ENCODE peak calls at places on chromosomes 5 and 9, in seven cellular contexts. V is spleen, D is AG10803, G is Peyer's patch, N is tibial nerve, K is psoas muscle, Y is right lobe of liver. Z is an unnamed sample.

GRCh38 chr9:111920531-111920930 is 23.9 kb downstream of the UGCG start:
- DNase-seq in Y (no peak), D (no peak), G (no peak), K (no peak), N (no peak), V (no peak), Z (no peak)

GRCh38 chr9:27749838-27750237 is 176.6 kb upstream of the C9orf72 start:
- DNase-seq in D (no peak), V (no peak), N (no peak), K (no peak), G (no peak), Y (no peak), Z (peak; percentile 21)

GRCh38 chr9:83629433-83630104 is 6.6 kb downstream of the IDNK start:
- DNase-seq in G (no peak), N (no peak), K (no peak), D (no peak), Y (peak; percentile 80), V (no peak), Z (no peak)

GRCh38 chr9:113682297-113682771 is 193.8 kb upstream of the ZNF618 start:
- DNase-seq in D (peak; percentile 76), Y (peak; percentile 80), G (peak; percentile 47), K (peak; percentile 64), N (peak; percentile 59), V (no peak), Z (peak; percentile 76)

GRCh38 chr9:136339173-136339957 is 12.0 kb downstream of the GPSM1 start:
- DNase-seq in D (peak; percentile 57), G (peak; percentile 47), Y (peak; percentile 85), V (peak; percentile 90), K (no peak), N (peak; percentile 48), Z (peak; percentile 72)

GRCh38 chr9:79812099-79812498 is 240.3 kb downstream of the TLE4 start:
- DNase-seq in V (no peak), G (no peak), N (no peak), Y (no peak), K (no peak), D (peak; percentile 18), Z (no peak)

GRCh38 chr5:71681282-71681681 is 37.8 kb upstream of the CARTPT start:
- DNase-seq in Y (no peak), K (no peak), V (no peak), D (no peak), N (no peak), G (no peak), Z (peak; percentile 24)

GRCh38 chr5:79070002-79070567 is 518 bp downstream of the BHMT2 start:
- DNase-seq in G (no peak), N (peak; percentile 21), Y (peak; percentile 38), V (no peak), D (peak; percentile 48), K (peak; percentile 21), Z (no peak)

GRCh38 chr5:176535101-176535654 is 2.0 kb downstream of the RNF44 start:
- DNase-seq in G (peak; percentile 61), N (no peak), V (peak; percentile 82), D (peak; percentile 23), K (no peak), Y (no peak), Z (peak; percentile 56)

GRCh38 chr9:116895956-116896355 is 208.9 kb downstream of the TRIM32 start:
- DNase-seq in D (no peak), K (no peak), V (no peak), Y (no peak), N (no peak), G (no peak), Z (peak; percentile 59)

GRCh38 chr5:118557103-118557805 is 431.1 kb downstream of the DTWD2 start:
- DNase-seq in G (no peak), Y (no peak), N (no peak), K (no peak), D (peak; percentile 86), V (no peak), Z (no peak)

GRCh38 chr9:75039804-75040203 is 11.7 kb upstream of the CARNMT1 start:
- DNase-seq in G (no peak), K (no peak), V (no peak), Y (no peak), N (no peak), D (no peak), Z (no peak)

GRCh38 chr5:150082889-150083288 is 3.5 kb downstream of the CSF1R start:
- DNase-seq in V (no peak), D (no peak), N (no peak), G (peak; percentile 10), Y (no peak), K (no peak), Z (no peak)

GRCh38 chr5:21199087-21199486 is 1211.1 kb upstream of the CDH18 start:
- DNase-seq in G (no peak), K (no peak), Y (no peak), V (no peak), N (no peak), D (no peak), Z (no peak)

GRCh38 chr5:135179308-135179980 is 145.4 kb upstream of the PITX1 start:
- DNase-seq in V (no peak), N (no peak), D (no peak), K (no peak), G (no peak), Y (no peak), Z (no peak)

GRCh38 chr5:17379188-17379951 is 118.7 kb upstream of the TAF11L2 start:
- DNase-seq in K (no peak), N (no peak), V (no peak), D (no peak), G (no peak), Y (no peak), Z (no peak)

DNA sequence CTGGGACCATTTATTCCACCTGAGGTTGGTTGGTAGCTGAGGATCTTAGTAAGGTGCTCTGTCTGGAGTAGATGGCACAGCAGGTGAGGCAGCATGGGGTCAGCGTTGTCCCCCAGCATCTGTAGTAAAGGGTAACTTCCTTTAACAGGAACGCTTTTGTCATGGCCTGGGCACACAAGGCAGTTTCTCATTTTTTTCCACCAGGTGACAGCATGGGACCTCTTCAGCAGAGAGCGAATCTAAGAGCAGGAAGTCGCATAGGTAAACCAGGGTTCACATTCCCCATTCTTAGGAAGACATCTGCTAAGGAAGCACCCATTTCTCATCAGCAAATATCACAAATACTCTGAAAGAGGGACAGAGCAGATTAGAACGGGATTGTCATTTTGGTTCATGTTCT is 56.5 kb downstream of the GPR107 start:
- DNase-seq in K (no peak), N (no peak), V (no peak), G (no peak), D (no peak), Y (no peak), Z (no peak)
- TF ChIP-seq CTCF in K (no peak), N (no peak), V (no peak), G (no peak), D (no peak), Y (no peak), Z (peak; percentile 37)

GRCh38 chr5:167261309-167262100 is 1029.9 kb upstream of the WWC1 start:
- DNase-seq in N (no peak), K (no peak), Y (no peak), G (no peak), V (no peak), D (no peak), Z (peak; percentile 25)

GRCh38 chr5:167254150-167254549 is 1037.3 kb upstream of the WWC1 start:
- DNase-seq in N (no peak), V (no peak), G (no peak), D (no peak), Y (no peak), K (no peak), Z (no peak)

GRCh38 chr5:167250996-167251395 is 1040.4 kb upstream of the WWC1 start:
- DNase-seq in K (no peak), Y (no peak), G (no peak), V (no peak), N (no peak), D (no peak), Z (no peak)

GRCh38 chr5:167255931-167256330 is 1035.5 kb upstream of the WWC1 start:
- DNase-seq in D (no peak), Y (no peak), N (no peak), K (no peak), V (no peak), G (no peak), Z (peak; percentile 13)
- H3K4me3 ChIP-seq in D (no peak overlapping the region), Y (no peak overlapping the region), N (no peak overlapping the region), K (no peak overlapping the region), V (no peak overlapping the region), G (no peak overlapping the region), Z (no peak overlapping the region)

GRCh38 chr9:109035684-109036423 is 22.6 kb upstream of the CTNNAL1 start:
- DNase-seq in D (peak; percentile 86), N (peak; percentile 45), G (no peak), K (peak; percentile 23), V (no peak), Y (peak; percentile 77), Z (peak; percentile 69)

GRCh38 chr9:109040571-109040970 is 27.3 kb upstream of the CTNNAL1 start:
- DNase-seq in N (no peak), D (no peak), Y (no peak), V (no peak), K (no peak), G (no peak), Z (no peak)

GRCh38 chr9:109037946-109038345 is 24.6 kb upstream of the CTNNAL1 start:
- DNase-seq in N (no peak), G (no peak), Y (no peak), V (no peak), D (no peak), K (no peak), Z (peak; percentile 39)

GRCh38 chr9:109036744-109037680 is 23.7 kb upstream of the CTNNAL1 start:
- DNase-seq in N (no peak), G (no peak), D (no peak), K (no peak), V (no peak), Y (no peak), Z (no peak)

DNA sequence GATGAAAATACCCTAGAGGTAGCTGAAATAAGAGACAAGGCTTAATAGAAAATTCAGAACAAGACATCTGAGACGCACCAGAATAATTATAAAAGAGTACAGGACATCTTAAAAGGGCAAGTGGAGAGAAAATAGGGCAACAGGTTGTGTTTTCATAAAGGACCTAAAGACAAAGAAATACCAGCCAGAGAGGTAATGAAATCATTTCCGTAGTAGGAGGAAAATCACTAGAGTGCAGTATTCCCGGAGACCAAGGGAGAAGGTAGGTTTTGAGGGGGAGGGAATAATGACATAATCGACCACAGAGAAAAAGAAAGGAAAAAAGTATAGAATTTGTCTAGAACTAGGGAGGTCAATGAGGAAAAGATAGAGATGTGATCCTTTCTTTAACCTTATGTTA is 26.2 kb upstream of the CTNNAL1 start:
- DNase-seq in N (no peak), G (no peak), V (no peak), D (no peak), K (no peak), Y (no peak), Z (no peak)
- TF ChIP-seq CTCF in N (no peak), G (no peak), V (no peak), D (no peak), K (no peak), Y (no peak), Z (no peak)

GRCh38 chr5:96431376-96432244 is 1.4 kb downstream of the PCSK1 start:
- DNase-seq in D (peak; percentile 44), Y (no peak), N (no peak), K (peak; percentile 34), G (no peak), V (no peak), Z (peak; percentile 30)
- H3K4me3 ChIP-seq in D (peak overlapping the region; percentile 21), Y (no peak overlapping the region), N (no peak overlapping the region), K (peak overlapping the region; percentile 36), G (no peak overlapping the region), V (no peak overlapping the region), Z (no peak overlapping the region)

Z was measured in epithelial cell of esophagus.